ENCODE peak calls at places on chromosomes 3 and 15, in nine cellular contexts. D is H1, K is ovary, E is suprapubic skin, F is transverse colon, O is GM12878, N is sigmoid colon, I is stomach, H is esophagus muscularis mucosa. Y is an unnamed sample.
A peak's percentile ranks its signal among the peaks of the same experiment; 100 is the strongest.

GRCh38 chr15:68815598-68815997 is 5.1 kb downstream of the ANP32A start:
- DNase-seq in N (no peak), H (no peak), I (no peak), F (no peak), O (no peak), E (no peak), D (no peak), K (no peak), Y (no peak)

GRCh38 chr3:152444029-152444641 is 175.4 kb downstream of the MBNL1 start:
- DNase-seq in H (no peak), N (no peak), D (no peak), O (peak; percentile 33), F (no peak), K (no peak), I (no peak), E (no peak), Y (no peak)

GRCh38 chr15:89827821-89828220 is 13.2 kb upstream of the ANPEP start:
- DNase-seq in D (no peak), O (no peak), F (peak; percentile 39), K (no peak), E (no peak), N (no peak), I (peak; percentile 55), H (no peak), Y (no peak)

GRCh38 chr3:18099611-18100010 is 325.5 kb downstream of the SATB1 start:
- DNase-seq in E (no peak), O (no peak), N (no peak), H (no peak), K (no peak), D (no peak), I (no peak), F (no peak), Y (no peak)

GRCh38 chr3:120710359-120710758 is 28.3 kb upstream of the HGD start:
- DNase-seq in K (no peak), E (no peak), H (no peak), I (no peak), F (no peak), O (no peak), N (no peak), D (no peak), Y (no peak)

GRCh38 chr3:155853214-155854146 is 747 bp downstream of the SLC33A1 start:
- DNase-seq in N (peak; percentile 75), D (no peak), E (peak; percentile 74), H (no peak), O (no peak), I (peak; percentile 29), F (peak; percentile 30), K (no peak), Y (no peak)

GRCh38 chr15:75455424-75455981 is 4.0 kb upstream of the SIN3A start:
- DNase-seq in N (peak; percentile 92), E (peak; percentile 93), H (peak; percentile 98), O (peak; percentile 24), K (peak; percentile 93), I (peak; percentile 91), F (peak; percentile 93), D (no peak), Y (peak; percentile 91)

GRCh38 chr3:171044828-171045793 is 18.6 kb upstream of the SLC2A2 start:
- DNase-seq in O (no peak), N (no peak), E (no peak), D (no peak), F (no peak), H (no peak), K (no peak), I (no peak), Y (no peak)

GRCh38 chr3:185657211-185657610 is 71.1 kb downstream of the SENP2 start:
- DNase-seq in K (no peak), E (no peak), H (peak; percentile 87), N (peak; percentile 46), D (no peak), F (no peak), O (no peak), I (no peak), Y (no peak)

GRCh38 chr15:100340721-100341661 is 784 bp downstream of the ADAMTS17 start:
- DNase-seq in I (no peak), F (peak; percentile 41), E (no peak), D (no peak), O (no peak), K (no peak), N (no peak), H (no peak), Y (no peak)

GRCh38 chr3:187975571-187976360 is 178.2 kb upstream of the LPP start:
- DNase-seq in H (no peak), D (no peak), I (no peak), E (no peak), K (no peak), O (no peak), F (no peak), N (no peak), Y (peak; percentile 74)

GRCh38 chr15:77521206-77521605 is 100.5 kb downstream of the HMG20A start:
- DNase-seq in F (no peak), K (no peak), H (no peak), I (no peak), E (no peak), N (peak; percentile 3), O (no peak), D (no peak), Y (no peak)

GRCh38 chr15:70954176-70954575 is 61.5 kb downstream of the LRRC49 start:
- DNase-seq in E (no peak), O (no peak), F (no peak), H (no peak), D (no peak), K (no peak), I (no peak), N (no peak), Y (no peak)

GRCh38 chr15:70956196-70956595 is 63.6 kb downstream of the LRRC49 start:
- DNase-seq in N (no peak), E (no peak), H (no peak), F (no peak), I (no peak), K (no peak), O (no peak), D (no peak), Y (no peak)

GRCh38 chr15:70955151-70955550 is 62.5 kb downstream of the LRRC49 start:
- DNase-seq in N (no peak), O (no peak), E (no peak), K (no peak), D (no peak), H (no peak), I (no peak), F (no peak), Y (no peak)

GRCh38 chr15:70954733-70955132 is 62.1 kb downstream of the LRRC49 start:
- DNase-seq in I (no peak), N (no peak), K (no peak), D (no peak), H (no peak), O (no peak), F (no peak), E (no peak), Y (no peak)

DNA sequence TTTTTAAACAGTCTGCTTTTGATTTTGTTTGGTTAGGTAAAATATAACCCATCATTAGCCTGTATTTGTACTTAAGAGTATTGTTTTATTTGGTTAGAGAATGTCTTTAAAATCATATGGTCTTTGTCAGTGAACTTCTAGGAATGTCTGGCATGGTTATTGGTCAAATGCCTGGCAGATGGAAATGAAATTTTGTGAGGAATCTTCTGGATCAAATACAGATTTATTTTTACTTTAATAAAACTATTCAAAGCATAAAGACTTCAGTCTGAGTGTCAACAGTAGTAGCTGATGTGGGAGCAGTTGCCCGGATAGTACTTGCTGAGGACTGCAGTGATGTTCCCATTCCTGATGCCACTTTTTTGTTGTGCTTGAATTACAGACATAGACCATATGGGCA is 64.0 kb downstream of the LRRC49 start:
- DNase-seq in I (no peak), F (no peak), D (no peak), E (no peak), K (no peak), N (no peak), H (no peak), O (no peak), Y (no peak)
- TF ChIP-seq EP300 in I (no peak), F (no peak), D (no peak), E (no peak), K (no peak), N (no peak), H (no peak), O (no peak), Y (no peak)

DNA sequence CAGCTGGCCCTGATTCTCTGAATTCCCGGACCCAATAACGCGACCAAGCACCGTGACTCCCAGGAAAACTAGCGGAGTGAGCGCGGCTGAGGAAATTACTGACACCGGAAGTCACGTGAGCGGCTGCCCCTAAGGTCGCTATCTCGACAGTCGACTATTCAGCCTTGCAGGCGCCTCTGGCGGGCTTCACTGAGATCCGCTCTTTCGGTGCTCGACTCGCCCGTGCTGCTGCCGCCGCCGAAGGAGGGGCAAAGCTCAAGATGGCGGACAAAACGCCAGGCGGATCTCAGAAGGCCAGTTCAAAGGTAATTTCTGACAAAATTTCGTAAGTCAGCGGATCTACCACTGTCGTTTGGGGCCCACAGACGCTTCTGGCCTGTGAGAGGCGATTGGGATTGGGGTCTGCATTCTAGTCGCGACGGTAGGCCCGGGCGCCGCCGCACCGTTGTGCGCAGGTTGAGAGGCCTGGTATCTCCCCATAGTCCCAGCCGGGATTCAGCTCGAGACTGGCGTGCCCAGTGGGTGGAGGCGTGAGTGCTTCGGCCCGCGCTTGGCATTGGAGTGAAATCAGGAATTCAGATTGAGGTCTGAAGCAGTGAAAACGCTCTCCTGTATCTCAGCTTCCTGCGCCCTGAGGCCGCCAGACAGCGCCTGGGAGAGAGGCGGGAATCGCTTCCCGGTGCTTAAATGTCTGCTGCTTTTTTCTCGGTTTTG is at the start of gene U2SURP:
- DNase-seq in O (peak; percentile 81), H (peak; percentile 98), K (peak; percentile 97), E (peak; percentile 97), F (peak; percentile 97), I (peak; percentile 95), D (peak; percentile 86), N (peak; percentile 98), Y (peak; percentile 95)
- TF ChIP-seq POLR2A in O (peak; percentile 87), H (peak; percentile 16), K (peak; percentile 86), E (no peak), F (peak; percentile 77), I (peak; percentile 10), D (peak; percentile 86), N (peak; percentile 26), Y (peak; percentile 78)

GRCh38 chr15:56964182-56964581 is 45.7 kb downstream of the TCF12 start:
- DNase-seq in H (no peak), O (peak; percentile 17), N (no peak), K (no peak), D (no peak), F (no peak), I (no peak), E (no peak), Y (no peak)
- H3K4me3 ChIP-seq in H (no peak overlapping the region), O (no peak overlapping the region), N (no peak overlapping the region), K (no peak overlapping the region), D (no peak overlapping the region), F (no peak overlapping the region), I (no peak overlapping the region), E (no peak overlapping the region), Y (no peak overlapping the region)

GRCh38 chr3:110680365-110680909 is 391.2 kb upstream of the NECTIN3 start:
- DNase-seq in O (no peak), F (no peak), E (no peak), D (no peak), I (no peak), K (no peak), H (no peak), N (no peak), Y (no peak)
- TF ChIP-seq EP300 in O (no peak), F (no peak), E (no peak), D (no peak), I (no peak), K (no peak), H (no peak), N (no peak), Y (no peak)

Y was measured in tibial nerve.